ENCODE peak calls at places on chromosomes 12 and 14, in seven cellular contexts. X, Q, B, J, H, N and L are unnamed samples.

GRCh38 chr12:75724913-75725312 is 213.5 kb upstream of the KRR1 start:
- DNase-seq in X (peak), Q (peak), B (peak), J (peak), H (no peak), N (peak), L (no peak)

GRCh38 chr12:53299101-53299453 is 418 bp upstream of the MYG1 start:
- DNase-seq in X (peak), Q (peak), B (no peak), J (peak), H (no peak), N (peak), L (no peak)

GRCh38 chr14:104350463-104351185 is 212.2 kb downstream of the KIF26A start:
- DNase-seq in X (no peak), Q (peak), B (no peak), J (no peak), H (peak), N (no peak), L (no peak)

GRCh38 chr14:32430326-32430725 is 101.2 kb downstream of the AKAP6 start:
- DNase-seq in X (peak), Q (peak), B (no peak), J (no peak), H (no peak), N (peak), L (no peak)

GRCh38 chr12:2137707-2138106 is 84.9 kb downstream of the CACNA1C start:
- DNase-seq in X (no peak), Q (no peak), B (no peak), J (no peak), H (no peak), N (no peak), L (no peak)

GRCh38 chr14:22509036-22509709 is 79.9 kb downstream of the DAD1 start:
- DNase-seq in X (no peak), Q (no peak), B (no peak), J (no peak), H (no peak), N (no peak), L (no peak)

GRCh38 chr12:19021646-19022045 is 107.9 kb upstream of the PLEKHA5 start:
- DNase-seq in X (no peak), Q (peak), B (no peak), J (peak), H (no peak), N (peak), L (no peak)

GRCh38 chr12:92445253-92446081 is 257.3 kb upstream of the PLEKHG7 start:
- DNase-seq in X (peak), Q (no peak), B (no peak), J (no peak), H (no peak), N (no peak), L (no peak)

GRCh38 chr14:75982724-75983358 is 1.0 kb upstream of the TGFB3 start:
- DNase-seq in X (peak), Q (peak), B (no peak), J (peak), H (no peak), N (peak), L (no peak)

GRCh38 chr14:96754845-96755184 is 42.4 kb upstream of the VRK1 start:
- DNase-seq in X (no peak), Q (no peak), B (peak), J (no peak), H (no peak), N (no peak), L (no peak)

GRCh38 chr14:29743566-29743965 is 184.1 kb downstream of the PRKD1 start:
- DNase-seq in X (no peak), Q (no peak), B (no peak), J (no peak), H (no peak), N (no peak), L (no peak)

GRCh38 chr14:34301107-34301734 is 160.8 kb downstream of the SPTSSA start:
- DNase-seq in X (peak), Q (peak), B (peak), J (peak), H (no peak), N (peak), L (no peak)

GRCh38 chr12:51819851-51820720 is 28.4 kb downstream of the FIGNL2 start:
- DNase-seq in X (no peak), Q (no peak), B (no peak), J (peak), H (peak), N (no peak), L (no peak)

GRCh38 chr12:84077692-84078091 is 834.9 kb downstream of the SLC6A15 start:
- DNase-seq in X (no peak), Q (no peak), B (no peak), J (no peak), H (no peak), N (peak), L (no peak)

GRCh38 chr12:94818970-94819369 is 168.6 kb upstream of the TMCC3 start:
- DNase-seq in X (no peak), Q (peak), B (no peak), J (no peak), H (no peak), N (no peak), L (no peak)

GRCh38 chr12:65742481-65742971 is 81.8 kb upstream of the HMGA2 start:
- DNase-seq in X (no peak), Q (peak), B (peak), J (no peak), H (no peak), N (peak), L (no peak)

GRCh38 chr12:12436831-12437345 is 80.0 kb downstream of the BORCS5 start:
- DNase-seq in X (peak), Q (no peak), B (no peak), J (no peak), H (no peak), N (no peak), L (no peak)

GRCh38 chr12:10753066-10753465 is 29.9 kb upstream of the YBX3 start:
- DNase-seq in X (peak), Q (peak), B (no peak), J (no peak), H (no peak), N (peak), L (peak)

GRCh38 chr12:1662761-1663439 is 28.0 kb upstream of the ADIPOR2 start:
- DNase-seq in X (no peak), Q (peak), B (peak), J (peak), H (peak), N (no peak), L (no peak)

GRCh38 chr12:94100990-94101901 is 47.1 kb upstream of the PLXNC1 start:
- DNase-seq in X (peak), Q (peak), B (peak), J (peak), H (peak), N (peak), L (no peak)

GRCh38 chr12:52044284-52044983 is 6.8 kb upstream of the NR4A1 start:
- DNase-seq in X (no peak), Q (no peak), B (no peak), J (no peak), H (peak), N (no peak), L (no peak)

GRCh38 chr12:4099276-4099675 is 174.3 kb upstream of the CCND2 start:
- DNase-seq in X (no peak), Q (no peak), B (no peak), J (no peak), H (no peak), N (no peak), L (no peak)

GRCh38 chr12:133026996-133027395 is 10.3 kb upstream of the ZNF84 start:
- DNase-seq in X (peak), Q (no peak), B (no peak), J (no peak), H (no peak), N (no peak), L (no peak)

GRCh38 chr12:12157424-12157823 is 86.7 kb downstream of the BCL2L14 start:
- DNase-seq in X (no peak), Q (no peak), B (no peak), J (no peak), H (no peak), N (no peak), L (no peak)

GRCh38 chr12:122834921-122835692 is at the start of gene HIP1R:
- DNase-seq in X (no peak), Q (no peak), B (peak), J (peak), H (peak), N (no peak), L (no peak)

GRCh38 chr12:32305163-32305562 is 94.2 kb upstream of the FGD4 start:
- DNase-seq in X (no peak), Q (peak), B (no peak), J (peak), H (no peak), N (peak), L (no peak)

GRCh38 chr14:31419179-31420012 is 954 bp downstream of the HEATR5A start:
- DNase-seq in X (no peak), Q (peak), B (no peak), J (no peak), H (no peak), N (peak), L (no peak)

GRCh38 chr14:96240641-96241040 is 15.4 kb upstream of the BDKRB1 start:
- DNase-seq in X (no peak), Q (no peak), B (no peak), J (no peak), H (no peak), N (no peak), L (no peak)

GRCh38 chr14:104732355-104732804 is 8.4 kb downstream of the ADSS1 start:
- DNase-seq in X (peak), Q (no peak), B (no peak), J (peak), H (peak), N (no peak), L (no peak)

GRCh38 chr12:27844427-27845090 is 64.5 kb upstream of the MANSC4 start:
- DNase-seq in X (peak), Q (no peak), B (peak), J (no peak), H (no peak), N (peak), L (no peak)

GRCh38 chr12:124520258-124520657 is 47.2 kb downstream of the NCOR2 start:
- DNase-seq in X (peak), Q (peak), B (no peak), J (peak), H (peak), N (peak), L (no peak)

GRCh38 chr14:92223027-92223426 is 99.9 kb upstream of the SLC24A4 start:
- DNase-seq in X (no peak), Q (no peak), B (no peak), J (no peak), H (no peak), N (no peak), L (no peak)

GRCh38 chr14:22602853-22603252 is 4.8 kb downstream of the ABHD4 start:
- DNase-seq in X (peak), Q (no peak), B (no peak), J (peak), H (no peak), N (peak), L (no peak)

GRCh38 chr14:49893309-49894213 is 679 bp downstream of the ARF6 start:
- DNase-seq in X (peak), Q (peak), B (peak), J (peak), H (peak), N (no peak), L (no peak)

GRCh38 chr12:73547421-73547820 is 990.2 kb upstream of the ATXN7L3B start:
- DNase-seq in X (peak), Q (peak), B (no peak), J (no peak), H (no peak), N (no peak), L (no peak)

GRCh38 chr12:116425256-116426193 is 133.7 kb upstream of the MAP1LC3B2 start:
- DNase-seq in X (no peak), Q (no peak), B (no peak), J (no peak), H (no peak), N (no peak), L (no peak)

GRCh38 chr12:116423053-116423452 is 136.1 kb upstream of the MAP1LC3B2 start:
- DNase-seq in X (peak), Q (peak), B (no peak), J (no peak), H (no peak), N (peak), L (no peak)

GRCh38 chr12:116430911-116431565 is 128.1 kb upstream of the MAP1LC3B2 start:
- DNase-seq in X (no peak), Q (no peak), B (no peak), J (no peak), H (no peak), N (no peak), L (no peak)

GRCh38 chr12:116426391-116427136 is 132.6 kb upstream of the MAP1LC3B2 start:
- DNase-seq in X (peak), Q (peak), B (no peak), J (peak), H (no peak), N (peak), L (peak)

GRCh38 chr12:116427200-116427932 is 131.8 kb upstream of the MAP1LC3B2 start:
- DNase-seq in X (no peak), Q (no peak), B (no peak), J (peak), H (no peak), N (no peak), L (no peak)
- H3K4me3 ChIP-seq in X (no peak), Q (no peak), B (no peak), J (no peak), H (no peak), N (no peak), L (no peak)

DNA sequence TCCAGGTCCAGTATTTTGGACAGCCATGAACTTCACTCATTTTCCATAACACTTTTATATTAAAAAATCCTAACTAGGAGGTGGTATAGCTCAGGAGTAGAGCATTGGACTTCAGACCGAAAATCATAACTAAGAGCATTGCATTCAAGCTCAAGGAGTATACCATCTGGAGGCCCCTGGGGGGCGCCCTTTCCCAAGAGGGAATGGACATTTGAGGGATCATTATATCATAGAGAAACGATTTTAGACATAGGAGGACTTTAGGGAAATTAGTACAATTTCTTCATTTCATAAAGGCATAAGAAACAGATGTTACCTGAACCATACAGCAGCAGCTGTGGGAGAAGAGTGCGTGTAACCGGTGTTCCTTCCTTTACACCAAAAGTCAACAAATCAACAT is 5.2 kb upstream of the ATG14 start:
- DNase-seq in X (no peak), Q (peak), B (peak), J (peak), H (no peak), N (no peak), L (no peak)
- TF ChIP-seq CTCF in X (peak), Q (peak), B (peak), J (peak), H (no peak), N (peak), L (peak)

GRCh38 chr12:120978296-120979219 is at the start of gene HNF1A:
- DNase-seq in X (no peak), Q (no peak), B (no peak), J (peak), H (peak), N (no peak), L (no peak)
- H3K4me3 ChIP-seq in X (no peak), Q (no peak), B (no peak), J (peak), H (peak), N (no peak), L (no peak)

DNA sequence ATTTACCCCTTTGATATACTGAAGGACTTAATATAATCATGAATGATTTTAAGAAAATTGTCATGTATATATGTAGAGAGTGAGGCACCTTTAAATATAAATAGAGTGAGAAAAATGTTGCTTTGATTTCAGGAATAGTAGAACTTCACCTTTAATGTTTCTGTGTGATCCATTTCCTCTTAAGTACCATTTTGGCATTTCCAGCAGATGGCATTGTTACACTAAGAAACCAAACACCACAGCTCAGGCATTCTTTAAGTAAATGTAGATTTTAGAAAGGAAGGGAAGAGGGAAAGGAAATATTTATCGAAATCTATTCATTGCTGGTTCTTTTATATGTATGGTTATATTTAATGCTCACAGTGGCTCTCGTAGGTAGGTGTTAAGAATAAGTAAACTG is 556.7 kb upstream of the FBXO33 start:
- DNase-seq in X (no peak), Q (peak), B (no peak), J (peak), H (no peak), N (no peak), L (no peak)
- TF ChIP-seq CTCF in X (peak), Q (peak), B (no peak), J (peak), H (no peak), N (peak), L (no peak)

DNA sequence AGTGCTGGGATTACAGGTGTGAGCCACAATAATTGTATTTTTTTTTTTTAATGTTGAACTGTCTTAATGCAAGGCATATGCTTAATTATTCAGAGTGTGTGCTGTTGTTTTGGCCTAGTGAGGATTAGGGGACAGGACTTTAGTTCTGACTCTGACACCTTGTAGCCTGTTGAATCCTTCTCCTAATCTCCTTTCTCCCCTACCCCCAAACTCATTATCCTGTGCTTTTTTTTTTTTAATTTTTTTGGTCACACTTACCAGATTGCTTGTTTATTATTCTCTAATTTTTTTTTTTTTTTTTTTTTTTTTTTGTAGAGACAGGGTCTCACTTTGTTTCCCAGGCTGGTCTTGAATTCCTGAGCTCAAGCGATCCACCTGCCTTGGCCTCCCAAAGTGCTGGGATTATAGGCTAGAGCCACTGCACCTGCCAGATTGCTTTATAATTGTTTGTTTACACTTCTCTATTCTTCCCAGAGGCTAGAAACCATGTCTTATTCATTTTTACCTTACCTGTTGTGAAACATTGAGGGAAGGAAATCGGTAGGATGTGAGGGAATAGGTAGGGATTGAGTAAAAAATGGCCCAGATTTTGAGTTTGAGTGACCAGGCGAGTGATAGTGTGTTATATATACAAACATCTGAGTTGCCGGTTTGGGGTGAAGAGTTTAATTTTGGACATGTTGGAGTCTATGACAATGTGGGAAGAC is 32.2 kb downstream of the DIP2B start:
- DNase-seq in X (no peak), Q (no peak), B (no peak), J (no peak), H (no peak), N (no peak), L (no peak)
- H3K4me3 ChIP-seq in X (no peak), Q (no peak), B (no peak), J (no peak), H (no peak), N (no peak), L (no peak)

DNA sequence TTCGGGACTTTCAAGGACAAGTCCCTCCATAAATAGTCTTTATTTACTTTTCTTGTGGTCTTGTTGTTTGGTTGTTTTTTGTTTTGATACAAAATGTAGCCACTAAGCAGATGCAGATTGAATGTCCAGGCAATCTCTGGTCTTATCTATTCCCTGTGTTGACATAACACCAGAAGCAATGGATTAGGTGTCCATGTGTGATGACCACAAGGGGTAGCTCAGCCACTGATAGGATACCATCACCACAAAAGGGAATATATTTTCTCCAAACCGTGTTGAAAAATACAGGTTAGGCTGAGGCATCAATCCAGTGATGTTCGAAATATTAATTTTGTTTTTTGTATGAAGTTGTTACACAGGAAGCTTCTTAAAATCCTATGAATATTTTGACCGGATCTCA is 196.3 kb downstream of the EPS8 start:
- DNase-seq in X (no peak), Q (peak), B (no peak), J (peak), H (no peak), N (no peak), L (no peak)
- TF ChIP-seq CTCF in X (peak), Q (peak), B (no peak), J (peak), H (no peak), N (peak), L (no peak)

DNA sequence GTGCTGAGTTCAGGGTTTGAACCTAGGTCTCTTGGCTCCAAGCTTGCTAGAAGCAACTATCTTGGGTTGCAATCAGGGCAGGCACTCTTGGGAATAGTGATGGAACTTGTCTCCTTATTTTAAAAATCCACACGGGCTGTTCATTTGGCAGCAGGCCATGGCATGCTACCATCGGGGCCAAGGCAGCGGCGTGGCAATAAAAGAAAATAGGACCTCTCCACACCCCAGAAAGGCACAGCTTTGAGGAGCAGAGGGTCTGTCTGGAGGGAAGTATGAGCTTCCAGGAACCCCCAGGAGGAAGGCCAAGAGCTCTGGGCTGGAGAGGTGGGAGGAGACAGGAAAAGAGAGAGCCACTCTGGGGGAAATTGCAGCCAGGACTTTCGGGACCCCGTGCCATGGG is 15.3 kb downstream of the RPS6KL1 start:
- DNase-seq in X (no peak), Q (no peak), B (no peak), J (no peak), H (no peak), N (no peak), L (no peak)
- H3K4me3 ChIP-seq in X (no peak), Q (no peak), B (no peak), J (no peak), H (no peak), N (no peak), L (no peak)

DNA sequence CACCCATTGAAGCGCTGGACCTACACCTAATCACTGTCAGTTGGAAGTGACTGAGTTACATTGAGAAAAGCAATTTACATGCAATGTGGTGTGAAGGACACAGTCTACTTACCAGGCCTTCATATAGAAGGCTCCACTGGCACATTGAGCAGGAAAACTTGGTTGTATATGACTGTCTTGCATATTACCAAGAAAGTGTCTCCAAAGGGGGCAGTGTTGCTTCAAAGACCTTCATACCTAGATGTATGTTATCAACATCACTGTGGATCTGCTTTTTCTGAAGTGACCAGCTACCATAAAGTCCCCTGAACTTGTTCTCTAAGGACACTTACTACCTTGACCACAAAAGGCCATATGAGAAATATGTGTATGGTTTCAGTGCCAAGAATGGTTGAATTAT is 64.1 kb downstream of the NELL2 start:
- DNase-seq in X (peak), Q (no peak), B (peak), J (peak), H (no peak), N (no peak), L (no peak)
- TF ChIP-seq CTCF in X (peak), Q (no peak), B (peak), J (no peak), H (no peak), N (no peak), L (no peak)

GRCh38 chr14:102579696-102580551 is 12.5 kb upstream of the RCOR1 start:
- DNase-seq in X (peak), Q (peak), B (no peak), J (no peak), H (no peak), N (peak), L (peak)
- H3K4me3 ChIP-seq in X (no peak), Q (no peak), B (no peak), J (no peak), H (no peak), N (no peak), L (no peak)